ENCODE peak calls at places on chromosomes 1 and 21, in seven cellular contexts. K is fibroblast of lung; I is AG09309; V is CD8-positive, alpha-beta T cell; Y is lung; N is psoas muscle; W is uterus. L is an unnamed sample.

GRCh38 chr1:9164537-9164910 is 35.6 kb upstream of the GPR157 start:
- DNase-seq in K (peak; percentile 41), I (no peak), V (no peak), Y (no peak), N (no peak), W (no peak), L (no peak)

GRCh38 chr1:199463521-199464127 is 563.9 kb upstream of the NR5A2 start:
- DNase-seq in K (peak; percentile 69), I (peak; percentile 18), V (no peak), Y (no peak), N (no peak), W (no peak), L (no peak)

GRCh38 chr1:202105571-202106339 is 17.0 kb upstream of the GPR37L1 start:
- DNase-seq in K (peak; percentile 83), I (no peak), V (no peak), Y (no peak), N (no peak), W (no peak), L (no peak)

GRCh38 chr1:21022279-21023040 is 154.2 kb downstream of the EIF4G3 start:
- DNase-seq in K (peak; percentile 99), I (peak; percentile 95), V (peak; percentile 18), Y (peak; percentile 64), N (no peak), W (peak; percentile 30), L (peak; percentile 36)

GRCh38 chr1:156750191-156750931 is 1.1 kb downstream of the HDGF start:
- DNase-seq in K (peak; percentile 38), I (no peak), V (peak; percentile 29), Y (peak; percentile 65), N (no peak), W (peak; percentile 45), L (no peak)

GRCh38 chr1:19799877-19800804 is at the start of gene TMCO4:
- DNase-seq in K (peak; percentile 90), I (peak; percentile 46), V (peak; percentile 51), Y (peak; percentile 56), N (peak; percentile 70), W (peak; percentile 55), L (no peak)

GRCh38 chr1:181206513-181206912 is 118.0 kb downstream of the IER5 start:
- DNase-seq in K (no peak), I (no peak), V (no peak), Y (no peak), N (no peak), W (no peak), L (no peak)

GRCh38 chr1:110495926-110496600 is 22.9 kb downstream of the KCNA10 start:
- DNase-seq in K (peak; percentile 51), I (peak; percentile 14), V (peak; percentile 80), Y (peak; percentile 79), N (peak; percentile 79), W (peak; percentile 39), L (no peak)

GRCh38 chr1:14946567-14947285 is 206.8 kb upstream of the TMEM51 start:
- DNase-seq in K (peak; percentile 86), I (no peak), V (no peak), Y (no peak), N (no peak), W (no peak), L (peak; percentile 15)

GRCh38 chr1:180633092-180634045 is 1.5 kb downstream of the XPR1 start:
- DNase-seq in K (peak; percentile 53), I (no peak), V (no peak), Y (no peak), N (no peak), W (no peak), L (no peak)

GRCh38 chr21:34886554-34887385 is 162.3 kb downstream of the RUNX1 start:
- DNase-seq in K (no peak), I (no peak), V (peak; percentile 21), Y (no peak), N (peak; percentile 60), W (no peak), L (no peak)

GRCh38 chr1:86207323-86207722 is 50.8 kb upstream of the COL24A1 start:
- DNase-seq in K (peak; percentile 98), I (peak; percentile 75), V (no peak), Y (no peak), N (no peak), W (no peak), L (no peak)

GRCh38 chr1:99849744-99850457 is at the start of gene AGL:
- DNase-seq in K (peak; percentile 78), I (peak; percentile 18), V (peak; percentile 85), Y (peak; percentile 89), N (peak; percentile 93), W (peak; percentile 84), L (peak; percentile 15)

GRCh38 chr1:84412316-84412942 is 14.1 kb downstream of the DNASE2B start:
- DNase-seq in K (peak; percentile 87), I (no peak), V (no peak), Y (no peak), N (no peak), W (no peak), L (no peak)

GRCh38 chr1:181166377-181167196 is 78.1 kb downstream of the IER5 start:
- DNase-seq in K (peak; percentile 63), I (no peak), V (peak; percentile 77), Y (peak; percentile 58), N (peak; percentile 71), W (peak; percentile 66), L (peak; percentile 41)

GRCh38 chr1:156119503-156120209 is 5.1 kb downstream of the LMNA start:
- DNase-seq in K (peak; percentile 78), I (no peak), V (no peak), Y (no peak), N (peak; percentile 86), W (peak; percentile 63), L (no peak)

GRCh38 chr21:15688809-15689208 is 41.0 kb upstream of the USP25 start:
- DNase-seq in K (peak; percentile 55), I (peak; percentile 51), V (no peak), Y (no peak), N (no peak), W (no peak), L (no peak)

GRCh38 chr1:151164732-151165280 is 896 bp downstream of the LYSMD1 start:
- DNase-seq in K (no peak), I (no peak), V (no peak), Y (no peak), N (no peak), W (no peak), L (no peak)

GRCh38 chr1:186568221-186568620 is 107.3 kb upstream of the PDC start:
- DNase-seq in K (no peak), I (no peak), V (no peak), Y (no peak), N (no peak), W (no peak), L (no peak)

GRCh38 chr1:247437551-247438535 is 20.1 kb downstream of the OR2B11 start:
- DNase-seq in K (no peak), I (no peak), V (no peak), Y (no peak), N (no peak), W (no peak), L (no peak)

GRCh38 chr1:223775054-223775453 is 62.7 kb downstream of the CAPN2 start:
- DNase-seq in K (no peak), I (no peak), V (no peak), Y (no peak), N (no peak), W (no peak), L (no peak)

GRCh38 chr1:161816201-161816600 is 50.1 kb downstream of the ATF6 start:
- DNase-seq in K (peak; percentile 50), I (peak; percentile 40), V (no peak), Y (no peak), N (no peak), W (no peak), L (no peak)

GRCh38 chr1:194445244-194445643 is 1258.8 kb upstream of the B3GALT2 start:
- DNase-seq in K (no peak), I (no peak), V (no peak), Y (no peak), N (no peak), W (no peak), L (no peak)

GRCh38 chr1:91981996-91982609 is 32.9 kb downstream of the BRDT start:
- DNase-seq in K (no peak), I (no peak), V (no peak), Y (no peak), N (no peak), W (no peak), L (no peak)
- H3K4me3 ChIP-seq in K (no peak overlapping the region), I (no peak overlapping the region), V (no peak overlapping the region), Y (no peak overlapping the region), N (no peak overlapping the region), W (no peak overlapping the region), L (no peak overlapping the region)

DNA sequence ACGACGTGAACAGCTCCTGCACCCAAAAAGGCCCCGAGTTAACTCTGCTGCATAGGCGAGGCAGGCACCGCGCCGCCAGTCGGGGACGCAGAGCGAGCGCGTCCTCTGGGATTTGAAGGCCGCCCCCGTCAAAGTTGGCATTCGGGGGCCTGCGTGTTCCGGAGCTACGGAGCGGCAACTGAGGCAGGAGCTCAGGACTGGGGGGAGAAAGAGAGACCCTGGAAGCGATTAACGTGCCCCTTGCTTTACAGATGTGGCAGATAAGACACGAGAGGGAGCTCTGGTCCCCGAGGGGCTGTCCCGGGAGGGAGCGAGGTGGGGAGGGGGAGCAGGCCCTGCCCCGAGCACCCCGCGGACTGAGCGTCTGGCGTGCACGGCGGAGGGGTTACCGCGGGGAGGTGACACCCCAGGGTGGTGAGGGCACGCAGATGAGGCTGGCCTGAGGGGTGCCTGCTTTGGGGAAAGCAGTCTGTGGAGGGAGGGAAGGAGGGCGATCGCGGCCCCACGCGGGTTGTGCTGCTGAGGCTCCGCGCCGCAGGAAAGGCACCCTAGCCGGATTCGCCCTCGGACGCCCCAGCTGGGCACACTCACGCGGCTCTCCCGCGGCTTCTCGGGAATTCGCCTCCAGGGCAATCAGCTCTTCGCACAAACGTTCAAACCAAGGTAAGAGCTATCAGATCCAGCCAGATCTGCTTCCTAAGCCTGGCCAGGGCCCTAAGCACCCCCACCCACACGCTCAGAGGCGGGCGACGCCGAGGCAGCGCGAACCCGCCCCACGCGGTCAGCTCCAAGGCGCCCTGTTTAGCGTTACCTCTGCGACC is 26.5 kb downstream of the ACTA1 start:
- DNase-seq in K (no peak), I (no peak), V (no peak), Y (no peak), N (peak; percentile 53), W (no peak), L (no peak)
- TF ChIP-seq CTCF in K (no peak), I (no peak), V (no peak), Y (no peak), N (no peak), W (no peak), L (no peak)

GRCh38 chr1:41517039-41517438 is 32.6 kb upstream of the EDN2 start:
- DNase-seq in K (no peak), I (no peak), V (no peak), Y (no peak), N (peak; percentile 56), W (no peak), L (no peak)
- H3K4me3 ChIP-seq in K (no peak overlapping the region), I (no peak overlapping the region), V (no peak overlapping the region), Y (no peak overlapping the region), N (peak overlapping the region; percentile 70), W (peak overlapping the region; percentile 44), L (peak overlapping the region; percentile 83)

GRCh38 chr1:94821636-94822305 is 1.6 kb downstream of the SLC44A3 start:
- DNase-seq in K (no peak), I (no peak), V (no peak), Y (no peak), N (no peak), W (no peak), L (no peak)

GRCh38 chr1:94819584-94819944 is 593 bp upstream of the SLC44A3 start:
- DNase-seq in K (no peak), I (no peak), V (no peak), Y (no peak), N (no peak), W (no peak), L (no peak)

GRCh38 chr1:94817697-94818096 is 2.5 kb upstream of the SLC44A3 start:
- DNase-seq in K (no peak), I (no peak), V (no peak), Y (no peak), N (no peak), W (no peak), L (no peak)

GRCh38 chr1:94820918-94821317 is 761 bp downstream of the SLC44A3 start:
- DNase-seq in K (no peak), I (no peak), V (no peak), Y (no peak), N (no peak), W (no peak), L (no peak)

GRCh38 chr1:94819945-94820746 is at the start of gene SLC44A3:
- DNase-seq in K (peak; percentile 68), I (no peak), V (no peak), Y (peak; percentile 58), N (peak; percentile 59), W (peak; percentile 43), L (no peak)
- TF ChIP-seq CTCF in K (no peak), I (peak; percentile 25), V (no peak), Y (no peak), N (no peak), W (no peak), L (no peak)

L was measured in thoracic aorta.